ENCODE peak calls at places on chromosomes 6 and 20, in nine cellular contexts. D is bronchial epithelial cell, C is PC-9, J is AG09309, V is tibial artery, R is fibroblast of lung, S is BJ, W is AG04450, A is upper lobe of right lung. L is an unnamed sample.

GRCh38 chr6:147547369-147547902 is 38.9 kb downstream of the SAMD5 start:
- DNase-seq in D (no peak), C (no peak), V (no peak), A (no peak), S (no peak), J (no peak), W (no peak), R (no peak), L (no peak)

GRCh38 chr6:25056130-25056529 is 120.4 kb upstream of the RIPOR2 start:
- DNase-seq in W (no peak), C (no peak), S (no peak), R (no peak), J (no peak), D (no peak), V (no peak), A (no peak), L (no peak)

GRCh38 chr6:70103798-70104197 is 199.1 kb downstream of the COL9A1 start:
- DNase-seq in S (no peak), J (no peak), W (no peak), C (no peak), R (no peak), V (no peak), A (no peak), D (peak; percentile 9), L (no peak)

GRCh38 chr6:43911354-43911624 is 141.3 kb downstream of the VEGFA start:
- DNase-seq in S (no peak), V (no peak), D (no peak), C (no peak), J (no peak), A (no peak), W (no peak), R (no peak), L (no peak)

GRCh38 chr6:30893666-30894065 is 9.3 kb downstream of the DDR1 start:
- DNase-seq in D (no peak), A (no peak), W (no peak), V (no peak), R (no peak), S (no peak), C (no peak), J (no peak), L (no peak)

GRCh38 chr20:57260065-57260958 is 6.1 kb downstream of the BMP7 start:
- DNase-seq in C (no peak), A (no peak), W (no peak), S (no peak), D (no peak), R (no peak), V (no peak), J (no peak), L (no peak)

GRCh38 chr6:121767254-121767653 is 331.8 kb downstream of the GJA1 start:
- DNase-seq in C (no peak), A (no peak), W (no peak), J (no peak), S (no peak), V (no peak), R (peak; percentile 37), D (no peak), L (no peak)

GRCh38 chr6:25024821-25025220 is 89.1 kb upstream of the RIPOR2 start:
- DNase-seq in R (no peak), D (peak; percentile 66), C (no peak), W (no peak), A (no peak), S (no peak), V (no peak), J (no peak), L (no peak)

GRCh38 chr6:106555767-106556166 is 73.5 kb downstream of the RTN4IP1 start:
- DNase-seq in W (no peak), A (no peak), J (no peak), C (no peak), R (no peak), S (no peak), D (peak; percentile 31), V (no peak), L (no peak)

GRCh38 chr6:106558364-106558763 is 70.9 kb downstream of the RTN4IP1 start:
- DNase-seq in C (no peak), V (no peak), R (no peak), D (no peak), S (no peak), A (no peak), W (no peak), J (no peak), L (no peak)

GRCh38 chr6:106557837-106558236 is 71.5 kb downstream of the RTN4IP1 start:
- DNase-seq in J (no peak), V (no peak), W (no peak), C (no peak), R (no peak), S (no peak), A (no peak), D (peak; percentile 49), L (no peak)

GRCh38 chr6:106553440-106553839 is 75.9 kb downstream of the RTN4IP1 start:
- DNase-seq in S (no peak), C (no peak), J (no peak), W (no peak), R (no peak), A (no peak), V (no peak), D (peak; percentile 45), L (no peak)

DNA sequence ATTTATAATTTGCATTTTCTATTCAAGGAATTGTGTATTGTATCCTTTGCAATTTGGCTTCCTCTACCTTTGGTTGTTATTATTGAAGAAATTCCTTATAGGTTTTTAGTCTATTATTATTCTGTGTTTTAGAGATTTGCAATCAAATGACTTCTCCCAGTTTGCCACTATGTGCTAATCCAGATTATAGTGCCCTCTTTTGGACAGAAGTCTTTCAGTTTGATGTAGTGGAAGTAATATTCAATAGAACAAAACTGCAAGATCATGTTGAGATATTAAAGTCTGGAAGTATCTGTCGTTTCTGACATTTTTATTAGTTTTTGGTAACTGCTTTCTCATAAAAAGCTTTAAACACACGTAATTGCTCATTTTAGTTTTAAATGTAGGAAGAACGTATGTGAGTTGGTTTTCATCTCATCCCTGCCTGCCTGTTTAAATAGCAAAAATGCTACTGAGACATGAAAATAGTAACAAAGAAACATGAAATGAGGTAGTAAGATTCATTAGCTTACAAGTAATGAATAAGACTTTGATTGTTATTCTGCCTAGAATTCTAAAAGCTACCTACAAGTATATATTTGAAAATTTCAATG is 72.8 kb downstream of the RTN4IP1 start:
- DNase-seq in W (no peak), S (no peak), A (no peak), J (no peak), C (no peak), D (peak; percentile 31), R (peak; percentile 33), V (no peak), L (no peak)
- TF ChIP-seq CTCF in W (peak; percentile 52), S (peak; percentile 47), A (peak; percentile 30), J (peak; percentile 41), C (peak; percentile 57), D (no peak), R (peak; percentile 47), V (no peak), L (peak; percentile 28)

DNA sequence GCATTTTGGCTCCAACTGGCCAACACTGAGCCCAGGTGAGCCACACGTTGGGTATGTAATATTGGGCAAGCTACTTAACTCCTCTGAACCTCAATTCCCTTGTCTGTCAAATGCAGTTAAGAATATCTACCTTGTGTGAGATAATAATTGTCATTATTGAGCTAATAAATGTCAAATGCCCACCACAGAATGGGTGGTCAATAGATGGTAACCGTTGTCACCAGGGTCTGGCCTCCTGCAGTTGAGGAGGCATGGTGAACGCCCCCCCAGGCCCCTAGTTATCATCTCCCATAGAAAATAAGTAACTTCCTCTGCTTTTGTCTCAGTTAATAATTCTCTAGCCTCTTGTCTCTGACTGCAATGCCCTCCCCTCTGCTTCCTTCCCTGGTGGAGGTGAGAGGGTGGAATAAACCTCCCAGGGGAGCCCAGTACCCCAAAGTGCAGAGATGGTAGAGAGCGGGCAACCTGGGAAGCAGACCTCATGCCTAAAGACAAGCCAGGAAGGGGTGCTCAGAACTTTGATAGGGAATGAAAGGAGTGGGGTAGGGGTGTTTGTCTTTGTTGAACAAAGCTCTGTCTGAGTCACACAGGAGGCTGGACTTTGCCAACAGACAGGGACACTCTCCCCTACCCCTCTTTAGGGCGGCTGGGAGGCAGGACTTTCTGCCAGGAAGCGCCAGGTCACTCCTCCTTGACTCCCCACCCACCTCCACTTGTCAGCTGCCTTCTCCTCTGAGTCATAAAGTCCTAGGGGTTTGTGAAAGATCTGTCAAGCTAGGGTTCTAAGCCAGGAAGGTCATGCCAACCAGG is 1.3 kb upstream of the UNC5CL start:
- DNase-seq in C (peak; percentile 46), J (no peak), S (no peak), W (no peak), V (no peak), R (peak; percentile 39), D (peak; percentile 84), A (peak; percentile 73), L (no peak)
- H3K4me3 ChIP-seq in C (no peak overlapping the region), J (no peak overlapping the region), S (no peak overlapping the region), W (no peak overlapping the region), V (no peak overlapping the region), R (no peak overlapping the region), D (no peak overlapping the region), A (no peak overlapping the region), L (no peak overlapping the region)

GRCh38 chr20:36496707-36497669 is 44.3 kb upstream of the MYL9 start:
- DNase-seq in R (no peak), C (no peak), D (no peak), S (no peak), A (no peak), J (no peak), W (no peak), V (no peak), L (no peak)

GRCh38 chr20:36490191-36490590 is 51.1 kb upstream of the MYL9 start:
- DNase-seq in D (no peak), A (no peak), W (no peak), C (no peak), R (peak; percentile 46), J (no peak), V (no peak), S (no peak), L (no peak)

GRCh38 chr20:36491901-36492617 is 49.3 kb upstream of the MYL9 start:
- DNase-seq in A (no peak), D (peak; percentile 79), J (no peak), C (no peak), S (no peak), W (no peak), V (no peak), R (peak; percentile 47), L (no peak)

GRCh38 chr20:36493801-36494114 is 47.6 kb upstream of the MYL9 start:
- DNase-seq in C (no peak), A (no peak), S (peak; percentile 59), D (no peak), W (peak; percentile 45), J (peak; percentile 65), V (peak; percentile 86), R (peak; percentile 93), L (no peak)

DNA sequence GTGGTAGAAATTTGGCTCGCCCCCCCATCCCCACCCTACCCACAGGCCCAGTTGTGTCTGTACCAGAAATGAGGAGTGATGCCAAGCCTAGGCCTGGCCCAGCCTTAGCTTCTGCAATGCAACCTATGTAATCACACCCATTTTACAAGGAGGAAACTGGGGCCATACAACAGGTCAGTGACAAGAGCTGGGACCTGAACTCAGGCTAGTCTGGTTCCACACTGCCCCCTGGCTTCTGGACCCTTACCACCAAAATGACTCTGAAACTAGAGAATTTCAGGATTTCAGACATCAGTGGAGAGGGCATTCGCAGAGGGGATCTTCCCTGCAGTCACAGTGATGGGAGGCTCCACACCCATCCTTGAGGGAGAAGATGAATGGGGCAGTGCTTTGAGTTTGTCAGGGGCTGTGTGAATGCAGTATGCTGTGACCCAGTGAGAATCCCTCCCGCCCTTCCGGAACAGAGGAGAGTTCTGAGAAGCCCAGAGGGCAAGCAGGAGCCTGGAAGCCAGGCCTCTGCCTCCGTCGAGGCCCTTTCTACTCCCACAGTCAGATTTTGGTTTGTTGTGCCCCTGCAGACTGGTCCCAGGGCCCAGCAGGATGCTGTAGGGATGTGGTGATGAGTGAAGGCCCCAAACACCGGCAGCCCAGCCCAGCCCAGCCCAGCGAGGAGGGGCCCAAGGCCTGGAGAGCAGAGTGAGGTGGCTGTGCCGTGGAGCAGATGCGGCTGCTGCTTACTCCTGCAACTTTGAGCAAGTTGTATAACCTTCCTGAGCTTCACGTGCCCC is 48.1 kb upstream of the MYL9 start:
- DNase-seq in W (no peak), S (no peak), A (no peak), C (no peak), D (no peak), R (no peak), V (no peak), J (no peak), L (no peak)
- TF ChIP-seq CTCF in W (peak; percentile 27), S (peak; percentile 30), A (peak; percentile 36), C (peak; percentile 27), D (no peak), R (peak; percentile 32), V (peak; percentile 24), J (peak; percentile 28), L (no peak)

GRCh38 chr6:37507690-37508421 is 8.2 kb upstream of the CCDC167 start:
- DNase-seq in V (no peak), A (no peak), S (no peak), W (no peak), D (no peak), J (no peak), C (no peak), R (no peak), L (no peak)
- H3K4me3 ChIP-seq in V (no peak overlapping the region), A (no peak overlapping the region), S (no peak overlapping the region), W (no peak overlapping the region), D (no peak overlapping the region), J (no peak overlapping the region), C (no peak overlapping the region), R (no peak overlapping the region), L (no peak overlapping the region)

L was measured in AG04449.